ENCODE peak calls at places on chromosomes 13 and 19, in four cellular contexts. R is NCI-H146; J is effector memory CD4-positive, alpha-beta T cell; A is Ammon's horn. L is an unnamed sample.

GRCh38 chr13:81395368-81395767 is 1054.4 kb upstream of the SPRY2 start:
- DNase-seq in R (peak), J (no peak), A (no peak), L (no peak)

GRCh38 chr13:113327391-113327765 is 30.3 kb downstream of the LAMP1 start:
- DNase-seq in R (peak), J (no peak), A (no peak), L (no peak)

GRCh38 chr13:29479716-29480492 is 115.6 kb downstream of the SLC7A1 start:
- DNase-seq in R (peak), J (no peak), A (no peak), L (no peak)

GRCh38 chr13:52026246-52026626 is 1.7 kb downstream of the UTP14C start:
- DNase-seq in R (no peak), J (no peak), A (no peak), L (no peak)

GRCh38 chr13:113431171-113431570 is 22.1 kb downstream of the ADPRHL1 start:
- DNase-seq in R (no peak), J (no peak), A (no peak), L (no peak)

GRCh38 chr13:104171132-104171531 is 1104.9 kb upstream of the SLC10A2 start:
- DNase-seq in R (peak), J (no peak), A (no peak), L (no peak)

GRCh38 chr19:45825263-45825605 is 10.1 kb upstream of the RSPH6A start:
- DNase-seq in R (no peak), J (no peak), A (no peak), L (no peak)

GRCh38 chr13:33352023-33352422 is 66.5 kb upstream of the STARD13 start:
- DNase-seq in R (peak), J (no peak), A (no peak), L (no peak)

GRCh38 chr13:113029487-113030258 is 60.7 kb downstream of the MCF2L start:
- DNase-seq in R (peak), J (no peak), A (no peak), L (no peak)

GRCh38 chr19:16019691-16020448 is 56.4 kb upstream of the TPM4 start:
- DNase-seq in R (no peak), J (no peak), A (no peak), L (no peak)

GRCh38 chr13:43305416-43305815 is 282.0 kb downstream of the DNAJC15 start:
- DNase-seq in R (no peak), J (no peak), A (no peak), L (no peak)

GRCh38 chr13:110309661-110310524 is 2.8 kb downstream of the COL4A2 start:
- DNase-seq in R (no peak), J (no peak), A (no peak), L (no peak)

GRCh38 chr19:15318241-15318691 is 14.1 kb downstream of the BRD4 start:
- DNase-seq in R (no peak), J (no peak), A (no peak), L (no peak)

GRCh38 chr19:4322942-4323665 is 15.5 kb downstream of the STAP2 start:
- DNase-seq in R (no peak), J (no peak), A (no peak), L (no peak)

GRCh38 chr19:679418-680286 is 3.5 kb downstream of the FSTL3 start:
- DNase-seq in R (peak), J (no peak), A (peak), L (peak)

GRCh38 chr19:6717441-6717971 is 2.9 kb downstream of the C3 start:
- DNase-seq in R (no peak), J (no peak), A (no peak), L (no peak)

GRCh38 chr13:94327318-94327717 is 152.2 kb downstream of the DCT start:
- DNase-seq in R (no peak), J (no peak), A (no peak), L (no peak)

GRCh38 chr13:31209172-31209818 is 9.5 kb downstream of the B3GLCT start:
- DNase-seq in R (peak), J (no peak), A (peak), L (peak)

GRCh38 chr13:72983085-72983768 is 75.6 kb upstream of the KLF5 start:
- DNase-seq in R (no peak), J (no peak), A (no peak), L (no peak)

GRCh38 chr13:40247845-40248244 is 418.6 kb downstream of the FOXO1 start:
- DNase-seq in R (no peak), J (no peak), A (no peak), L (no peak)

GRCh38 chr19:34141036-34141435 is 31.3 kb upstream of the LSM14A start:
- DNase-seq in R (peak), J (no peak), A (no peak), L (no peak)

GRCh38 chr19:40223135-40223822 is 3.2 kb downstream of the CCNP start:
- DNase-seq in R (peak), J (peak), A (no peak), L (no peak)

GRCh38 chr19:5147971-5148793 is 179.3 kb downstream of the KDM4B start:
- DNase-seq in R (no peak), J (no peak), A (peak), L (peak)

GRCh38 chr19:18097993-18098890 is 664 bp downstream of the MAST3 start:
- DNase-seq in R (no peak), J (no peak), A (no peak), L (no peak)

GRCh38 chr13:89375839-89376238 is 1704.7 kb downstream of the SLITRK5 start:
- DNase-seq in R (no peak), J (no peak), A (no peak), L (no peak)

GRCh38 chr13:74090397-74090796 is 43.8 kb downstream of the KLF12 start:
- DNase-seq in R (no peak), J (no peak), A (no peak), L (no peak)

GRCh38 chr19:4391701-4392543 is 8.4 kb downstream of the SH3GL1 start:
- DNase-seq in R (no peak), J (no peak), A (no peak), L (no peak)

GRCh38 chr13:24192811-24193162 is 32.3 kb downstream of the SPATA13 start:
- DNase-seq in R (no peak), J (no peak), A (no peak), L (no peak)

GRCh38 chr13:40272776-40273139 is 393.7 kb downstream of the FOXO1 start:
- DNase-seq in R (no peak), J (no peak), A (no peak), L (no peak)

GRCh38 chr13:59842507-59842906 is 321.2 kb downstream of the DIAPH3 start:
- DNase-seq in R (no peak), J (no peak), A (no peak), L (no peak)

GRCh38 chr19:31538879-31539278 is 189.6 kb upstream of the TSHZ3 start:
- DNase-seq in R (no peak), J (no peak), A (no peak), L (no peak)

GRCh38 chr13:97938701-97939475 is 14.6 kb upstream of the IPO5 start:
- DNase-seq in R (no peak), J (no peak), A (peak), L (no peak)

GRCh38 chr13:39603424-39603947 is 493 bp upstream of the LHFPL6 start:
- DNase-seq in R (peak), J (no peak), A (peak), L (peak)

GRCh38 chr13:51689597-51689996 is 105.3 kb downstream of the WDFY2 start:
- DNase-seq in R (no peak), J (no peak), A (peak), L (peak)

GRCh38 chr13:106536244-106537034 is 977 bp upstream of the EFNB2 start:
- DNase-seq in R (peak), J (peak), A (peak), L (peak)

GRCh38 chr13:67549331-67549730 is 319.2 kb upstream of the PCDH9 start:
- DNase-seq in R (no peak), J (no peak), A (no peak), L (no peak)

GRCh38 chr19:40599331-40600085 is 1.7 kb upstream of the LTBP4 start:
- DNase-seq in R (no peak), J (no peak), A (no peak), L (no peak)

GRCh38 chr13:109655611-109656010 is 130.8 kb downstream of the IRS2 start:
- DNase-seq in R (no peak), J (no peak), A (no peak), L (no peak)

GRCh38 chr13:30864352-30865130 is 41.5 kb upstream of the MEDAG start:
- DNase-seq in R (no peak), J (no peak), A (no peak), L (no peak)